ENCODE peak calls at places on chromosomes 1 and 21, in ten cellular contexts. C is activated T-helper 9 cell treated with anti-CD3 and anti-CD28 coated beads, Interleukin-2, amount 50 U/mL, for 16 hours; P is stimulated activated naive CD4-positive, alpha-beta T cell; X is GM23248; G is activated CD8-positive, alpha-beta memory T cell treated with anti-CD3 and anti-CD28 coated beads, Interleukin-2, amount 10 ng/mL, durations not matched to agents 7 days and 5 days; S is cerebellar cortex; J is NCI-H1436; D is T-cell; E is lung microvascular endothelial cell; A is RPMI7951. O is an unnamed sample.

GRCh38 chr1:15304708-15305326 is 57.8 kb downstream of the FHAD1 start:
- DNase-seq in C (peak), P (peak), X (peak), G (peak), S (peak), J (peak), D (peak), E (peak), A (peak), O (peak)

GRCh38 chr1:109570414-109570813 is 22.0 kb downstream of the GNAI3 start:
- DNase-seq in C (no peak), P (no peak), X (peak), G (no peak), S (no peak), J (no peak), D (no peak), E (no peak), A (no peak), O (no peak)

GRCh38 chr1:207463021-207463420 is 8.9 kb downstream of the CR2 start:
- DNase-seq in C (no peak), P (no peak), X (peak), G (no peak), S (no peak), J (no peak), D (no peak), E (no peak), A (peak), O (no peak)

GRCh38 chr1:93129507-93130099 is 50.5 kb downstream of the MTF2 start:
- DNase-seq in C (no peak), P (no peak), X (no peak), G (no peak), S (no peak), J (no peak), D (no peak), E (no peak), A (no peak), O (no peak)

GRCh38 chr1:7458946-7459345 is 312.1 kb upstream of the VAMP3 start:
- DNase-seq in C (no peak), P (no peak), X (peak), G (no peak), S (no peak), J (no peak), D (no peak), E (no peak), A (peak), O (no peak)

GRCh38 chr1:77467741-77468140 is 185.9 kb downstream of the AK5 start:
- DNase-seq in C (no peak), P (no peak), X (peak), G (no peak), S (no peak), J (no peak), D (no peak), E (no peak), A (no peak), O (no peak)

GRCh38 chr1:109794319-109795132 is 30.8 kb upstream of the EPS8L3 start:
- DNase-seq in C (no peak), P (no peak), X (peak), G (peak), S (no peak), J (no peak), D (no peak), E (peak), A (peak), O (no peak)

GRCh38 chr1:151518936-151519335 is 7.7 kb downstream of the CGN start:
- DNase-seq in C (no peak), P (no peak), X (no peak), G (no peak), S (no peak), J (no peak), D (no peak), E (no peak), A (no peak), O (no peak)

GRCh38 chr1:20449736-20450311 is 36.2 kb downstream of the CAMK2N1 start:
- DNase-seq in C (no peak), P (no peak), X (peak), G (no peak), S (no peak), J (no peak), D (no peak), E (no peak), A (peak), O (no peak)

GRCh38 chr1:237736372-237737029 is 154.2 kb downstream of the ZP4 start:
- DNase-seq in C (no peak), P (no peak), X (no peak), G (no peak), S (no peak), J (peak), D (no peak), E (no peak), A (no peak), O (no peak)

GRCh38 chr1:47502746-47503370 is 65.0 kb downstream of the FOXD2 start:
- DNase-seq in C (no peak), P (no peak), X (no peak), G (no peak), S (no peak), J (no peak), D (no peak), E (no peak), A (no peak), O (no peak)

GRCh38 chr1:1122981-1123480 is 7.1 kb upstream of the C1orf159 start:
- DNase-seq in C (no peak), P (no peak), X (peak), G (no peak), S (no peak), J (no peak), D (no peak), E (no peak), A (peak), O (no peak)

GRCh38 chr1:2257245-2257627 is 29.1 kb downstream of the SKI start:
- DNase-seq in C (no peak), P (no peak), X (peak), G (no peak), S (peak), J (no peak), D (no peak), E (no peak), A (peak), O (peak)

GRCh38 chr1:238364214-238364892 is 473.6 kb upstream of the ZP4 start:
- DNase-seq in C (no peak), P (no peak), X (no peak), G (no peak), S (no peak), J (no peak), D (no peak), E (no peak), A (no peak), O (no peak)

GRCh38 chr1:185041742-185042141 is 3.6 kb upstream of the RNF2 start:
- DNase-seq in C (no peak), P (no peak), X (no peak), G (no peak), S (no peak), J (no peak), D (no peak), E (no peak), A (no peak), O (no peak)

GRCh38 chr1:209802117-209802779 is 3.7 kb downstream of the IRF6 start:
- DNase-seq in C (no peak), P (no peak), X (no peak), G (no peak), S (no peak), J (no peak), D (no peak), E (no peak), A (no peak), O (no peak)

GRCh38 chr1:165152727-165153126 is 203.8 kb downstream of the LMX1A start:
- DNase-seq in C (no peak), P (no peak), X (no peak), G (no peak), S (no peak), J (no peak), D (no peak), E (no peak), A (no peak), O (no peak)

GRCh38 chr1:195915826-195916225 is 692.4 kb downstream of the KCNT2 start:
- DNase-seq in C (no peak), P (no peak), X (no peak), G (no peak), S (no peak), J (no peak), D (no peak), E (no peak), A (no peak), O (no peak)

GRCh38 chr1:7003676-7004075 is 218.4 kb downstream of the CAMTA1 start:
- DNase-seq in C (no peak), P (no peak), X (no peak), G (no peak), S (no peak), J (no peak), D (no peak), E (no peak), A (no peak), O (no peak)

GRCh38 chr1:9900142-9901043 is 9.7 kb downstream of the CTNNBIP1 start:
- DNase-seq in C (no peak), P (no peak), X (no peak), G (no peak), S (peak), J (peak), D (no peak), E (peak), A (peak), O (peak)

GRCh38 chr1:27284425-27285287 is 37.3 kb upstream of the TMEM222 start:
- DNase-seq in C (peak), P (peak), X (peak), G (peak), S (peak), J (peak), D (peak), E (peak), A (peak), O (peak)

GRCh38 chr1:118302145-118302544 is 117.1 kb upstream of the SPAG17 start:
- DNase-seq in C (no peak), P (no peak), X (peak), G (no peak), S (no peak), J (no peak), D (no peak), E (no peak), A (no peak), O (no peak)

GRCh38 chr1:58968360-58968952 is 184.6 kb upstream of the JUN start:
- DNase-seq in C (no peak), P (peak), X (peak), G (peak), S (peak), J (no peak), D (no peak), E (peak), A (peak), O (peak)

GRCh38 chr1:119631433-119632102 is 16.5 kb downstream of the ZNF697 start:
- DNase-seq in C (no peak), P (no peak), X (peak), G (no peak), S (peak), J (peak), D (no peak), E (peak), A (peak), O (peak)

GRCh38 chr21:38914531-38915385 is 109.0 kb downstream of the ETS2 start:
- DNase-seq in C (no peak), P (no peak), X (peak), G (no peak), S (no peak), J (no peak), D (no peak), E (no peak), A (no peak), O (no peak)

GRCh38 chr1:231369282-231369681 is 31.2 kb downstream of the SPRTN start:
- DNase-seq in C (no peak), P (no peak), X (no peak), G (no peak), S (no peak), J (no peak), D (no peak), E (peak), A (no peak), O (no peak)

GRCh38 chr1:12059722-12060464 is 3.2 kb upstream of the TNFRSF8 start:
- DNase-seq in C (no peak), P (no peak), X (no peak), G (no peak), S (no peak), J (no peak), D (no peak), E (no peak), A (no peak), O (no peak)

O was measured in left ventricle myocardium inferior.